ENCODE peak calls at places on chromosomes 7 and 10, in ten cellular contexts. W is CD4-positive, alpha-beta T cell; S is heart left ventricle; Q is CD4-positive, alpha-beta memory T cell; O is astrocyte of the spinal cord; U is cerebellar nuclear complex; N is transverse colon; X is stimulated activated CD8-positive, alpha-beta memory T cell treated with anti-CD3 and anti-CD28 coated beads, Interleukin-4, amount 100 ng/mL, for 1 hour; H is nephron progenitor cell; P is germinal center. F is an unnamed sample.

GRCh38 chr7:124765401-124766352 is at the start of gene GPR37:
- DNase-seq in W (no peak), S (peak; percentile 25), Q (peak; percentile 6), O (peak; percentile 74), U (no peak), N (peak; percentile 59), X (no peak), H (peak; percentile 76), P (peak; percentile 32), F (no peak)

GRCh38 chr10:99708428-99709010 is 23.4 kb downstream of the COX15 start:
- DNase-seq in W (no peak), S (no peak), Q (no peak), O (no peak), U (no peak), N (no peak), X (no peak), H (no peak), P (no peak), F (no peak)

GRCh38 chr7:35985126-35985754 is 167.8 kb upstream of the EEPD1 start:
- DNase-seq in W (peak; percentile 73), S (peak; percentile 83), Q (peak; percentile 75), O (peak; percentile 68), U (no peak), N (peak; percentile 84), X (peak; percentile 61), H (peak; percentile 78), P (peak; percentile 73), F (peak; percentile 68)

GRCh38 chr10:132516771-132517725 is 20.5 kb upstream of the INPP5A start:
- DNase-seq in W (no peak), S (peak; percentile 96), Q (no peak), O (peak; percentile 95), U (peak; percentile 53), N (peak; percentile 80), X (no peak), H (peak; percentile 78), P (no peak), F (no peak)

GRCh38 chr7:85529831-85530230 is 343.0 kb upstream of the SEMA3D start:
- DNase-seq in W (no peak), S (no peak), Q (no peak), O (peak; percentile 87), U (no peak), N (no peak), X (no peak), H (no peak), P (no peak), F (no peak)

GRCh38 chr10:48885376-48885775 is 54.3 kb downstream of the LRRC18 start:
- DNase-seq in W (no peak), S (no peak), Q (no peak), O (no peak), U (no peak), N (no peak), X (no peak), H (peak; percentile 34), P (no peak), F (no peak)

GRCh38 chr10:125006921-125007391 is 65.0 kb downstream of the ZRANB1 start:
- DNase-seq in W (no peak), S (no peak), Q (no peak), O (no peak), U (no peak), N (peak; percentile 4), X (no peak), H (no peak), P (no peak), F (no peak)

GRCh38 chr7:51014811-51015210 is 232.1 kb upstream of the GRB10 start:
- DNase-seq in W (no peak), S (peak; percentile 13), Q (no peak), O (no peak), U (no peak), N (no peak), X (no peak), H (no peak), P (no peak), F (no peak)

F was measured in memory B cell.